ENCODE peak calls at places on chromosomes 4 and X, in ten cellular contexts. T is GM06990, X is PC-9, U is nephron progenitor cell, P is HFF-Myc, N is OCI-LY7, H is type B pancreatic cell, E is pancreas, R is tibial artery, Y is astrocyte of the spinal cord. J is an unnamed sample.

GRCh38 chr4:61336488-61336887 is 136.4 kb downstream of the ADGRL3 start:
- DNase-seq in T (no peak), X (no peak), U (no peak), P (no peak), N (no peak), H (no peak), E (no peak), R (no peak), Y (no peak), J (no peak)

GRCh38 chrX:856901-857300 is 226.3 kb downstream of the SHOX start:
- DNase-seq in T (no peak), X (no peak), U (no peak), P (peak; percentile 2), N (no peak), H (peak; percentile 25), E (no peak), R (no peak), Y (no peak), J (peak; percentile 44)

GRCh38 chrX:123219916-123220315 is 35.8 kb downstream of the GRIA3 start:
- DNase-seq in T (no peak), X (no peak), U (no peak), P (no peak), N (no peak), H (no peak), E (no peak), R (no peak), Y (peak; percentile 3), J (no peak)

GRCh38 chr4:114132830-114133229 is 153.4 kb upstream of the ARSJ start:
- DNase-seq in T (no peak), X (no peak), U (no peak), P (peak; percentile 9), N (peak; percentile 4), H (no peak), E (no peak), R (no peak), Y (no peak), J (no peak)

GRCh38 chr4:185566972-185567749 is 31.9 kb upstream of the PDLIM3 start:
- DNase-seq in T (no peak), X (peak; percentile 62), U (no peak), P (peak; percentile 19), N (no peak), H (no peak), E (peak; percentile 34), R (peak; percentile 61), Y (peak; percentile 89), J (peak; percentile 25)

GRCh38 chr4:911221-911751 is 20.8 kb downstream of the GAK start:
- DNase-seq in T (no peak), X (no peak), U (no peak), P (no peak), N (no peak), H (no peak), E (no peak), R (no peak), Y (no peak), J (no peak)

GRCh38 chr4:173827707-173828106 is 297.7 kb upstream of the HAND2 start:
- DNase-seq in T (no peak), X (no peak), U (no peak), P (no peak), N (no peak), H (no peak), E (no peak), R (no peak), Y (no peak), J (no peak)

GRCh38 chr4:140372607-140373327 is 679 bp upstream of the SCOC start:
- DNase-seq in T (peak; percentile 5), X (no peak), U (no peak), P (no peak), N (peak; percentile 13), H (no peak), E (no peak), R (no peak), Y (peak; percentile 39), J (no peak)

GRCh38 chrX:73965833-73966232 is 338.1 kb upstream of the ZCCHC13 start:
- DNase-seq in T (no peak), X (no peak), U (no peak), P (no peak), N (no peak), H (no peak), E (no peak), R (no peak), Y (no peak), J (no peak)

GRCh38 chrX:20471483-20471882 is 204.8 kb upstream of the RPS6KA3 start:
- DNase-seq in T (no peak), X (no peak), U (no peak), P (no peak), N (no peak), H (no peak), E (no peak), R (no peak), Y (no peak), J (no peak)

GRCh38 chr4:36392916-36393315 is 111.5 kb downstream of the DTHD1 start:
- DNase-seq in T (no peak), X (no peak), U (no peak), P (no peak), N (no peak), H (no peak), E (no peak), R (no peak), Y (no peak), J (no peak)

GRCh38 chr4:3766791-3767561 is 791 bp downstream of the ADRA2C start:
- DNase-seq in T (no peak), X (no peak), U (peak; percentile 64), P (no peak), N (no peak), H (no peak), E (no peak), R (peak; percentile 28), Y (peak; percentile 3), J (no peak)

GRCh38 chr4:3769642-3770184 is 3.5 kb downstream of the ADRA2C start:
- DNase-seq in T (no peak), X (no peak), U (no peak), P (no peak), N (peak; percentile 71), H (no peak), E (no peak), R (no peak), Y (no peak), J (no peak)

GRCh38 chr4:3768842-3769641 is 2.9 kb downstream of the ADRA2C start:
- DNase-seq in T (no peak), X (no peak), U (peak; percentile 39), P (no peak), N (peak; percentile 54), H (no peak), E (no peak), R (no peak), Y (no peak), J (no peak)

GRCh38 chr4:3766207-3766790 is at the start of gene ADRA2C:
- DNase-seq in T (no peak), X (no peak), U (peak; percentile 64), P (no peak), N (no peak), H (no peak), E (no peak), R (no peak), Y (no peak), J (no peak)

DNA sequence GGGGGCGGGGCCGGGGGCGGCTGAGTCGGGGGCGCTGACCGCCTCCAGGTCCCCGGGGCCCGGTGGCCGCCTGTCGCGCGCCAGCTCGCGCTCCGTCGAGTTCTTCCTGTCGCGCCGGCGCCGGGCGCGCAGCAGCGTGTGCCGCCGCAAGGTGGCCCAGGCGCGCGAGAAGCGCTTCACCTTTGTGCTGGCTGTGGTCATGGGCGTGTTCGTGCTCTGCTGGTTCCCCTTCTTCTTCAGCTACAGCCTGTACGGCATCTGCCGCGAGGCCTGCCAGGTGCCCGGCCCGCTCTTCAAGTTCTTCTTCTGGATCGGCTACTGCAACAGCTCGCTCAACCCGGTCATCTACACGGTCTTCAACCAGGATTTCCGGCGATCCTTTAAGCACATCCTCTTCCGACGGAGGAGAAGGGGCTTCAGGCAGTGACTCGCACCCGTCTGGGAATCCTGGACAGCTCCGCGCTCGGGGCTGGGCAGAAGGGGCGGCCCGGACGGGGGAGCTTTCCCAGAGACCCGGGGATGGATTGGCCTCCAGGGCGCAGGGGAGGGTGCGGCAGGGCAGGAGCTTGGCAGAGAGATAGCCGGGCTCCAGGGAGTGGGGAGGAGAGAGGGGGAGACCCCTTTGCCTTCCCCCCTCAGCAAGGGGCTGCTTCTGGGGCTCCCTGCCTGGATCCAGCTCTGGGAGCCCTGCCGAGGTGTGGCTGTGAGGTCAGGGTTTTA is 1.5 kb downstream of the ADRA2C start:
- DNase-seq in T (no peak), X (no peak), U (peak; percentile 59), P (no peak), N (no peak), H (no peak), E (no peak), R (no peak), Y (peak; percentile 2), J (no peak)
- TF ChIP-seq CTCF in T (no peak), X (no peak), U (peak; percentile 32), P (no peak), N (no peak), H (peak; percentile 61), E (no peak), R (no peak), Y (no peak), J (no peak)

GRCh38 chrX:16130707-16131106 is 7.3 kb downstream of the GRPR start:
- DNase-seq in T (no peak), X (no peak), U (no peak), P (no peak), N (no peak), H (no peak), E (peak; percentile 78), R (no peak), Y (no peak), J (no peak)
- TF ChIP-seq CTCF in T (no peak), X (no peak), U (no peak), P (no peak), N (no peak), H (no peak), E (no peak), R (no peak), Y (no peak), J (no peak)

DNA sequence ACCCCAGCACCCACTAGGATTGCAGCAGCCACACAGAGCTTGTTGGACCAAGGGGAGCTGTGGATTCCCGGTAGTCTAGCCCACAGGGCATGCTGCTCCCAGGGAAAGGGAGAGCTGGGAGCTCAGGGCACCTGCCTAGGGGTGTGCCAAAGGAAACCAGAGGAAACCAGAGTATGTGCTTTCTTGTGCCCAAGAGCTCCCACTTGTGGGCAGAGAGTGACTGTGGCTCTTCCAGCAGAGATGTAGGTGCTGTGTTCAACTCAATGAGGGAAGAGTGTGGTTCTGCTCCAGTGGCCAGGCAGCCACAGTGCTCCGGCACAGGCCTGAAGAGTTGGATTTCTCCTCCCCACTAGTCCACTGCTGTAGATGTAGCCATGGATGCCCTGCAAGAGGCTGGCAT is 1050.0 kb upstream of the INTU start:
- DNase-seq in T (no peak), X (no peak), U (no peak), P (no peak), N (no peak), H (no peak), E (no peak), R (no peak), Y (no peak), J (no peak)
- TF ChIP-seq CTCF in T (no peak), X (no peak), U (no peak), P (peak; percentile 45), N (no peak), H (no peak), E (no peak), R (no peak), Y (peak; percentile 15), J (peak; percentile 36)

DNA sequence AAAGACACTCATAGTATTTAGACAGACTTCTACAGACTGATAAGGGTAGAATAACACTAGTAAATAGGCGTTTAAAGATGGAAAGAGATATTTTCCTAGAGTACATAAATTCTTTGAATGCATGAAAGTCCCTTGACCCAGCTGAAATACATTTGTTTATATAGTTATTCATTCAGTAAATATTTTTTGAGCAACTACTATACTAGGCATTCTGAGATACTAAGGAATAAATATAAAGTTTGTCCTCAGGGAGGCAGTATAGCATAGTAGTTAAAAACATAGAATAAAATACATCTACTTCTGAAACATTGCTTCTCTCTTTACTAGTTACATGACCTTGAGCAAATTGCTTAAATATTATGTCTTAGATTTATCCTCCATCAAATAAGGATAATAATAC is 27.4 kb downstream of the HMGN5 start:
- DNase-seq in T (no peak), X (no peak), U (no peak), P (no peak), N (peak; percentile 14), H (no peak), E (no peak), R (no peak), Y (peak; percentile 38), J (no peak)
- TF ChIP-seq CTCF in T (no peak), X (peak; percentile 32), U (no peak), P (no peak), N (peak; percentile 69), H (peak; percentile 64), E (peak; percentile 13), R (peak; percentile 36), Y (no peak), J (no peak)

J was measured in BJ.